ENCODE peak calls at places on chromosome 22, in eight cellular contexts. U is mucosa of descending colon, H is kidney, L is A673, Y is lung, F is adrenal gland, C is mesenchymal stem cell, W is pancreas. R is an unnamed sample. For H3K4me1, the result is how much of the 10 kb centered on the place peaks cover.

GRCh38 chr22:49992921-49993648 is 19.5 kb downstream of the IL17REL start:
- DNase-seq in H (peak), F (peak), Y (no peak), W (peak), U (peak), C (peak), L (peak), R (peak)

GRCh38 chr22:36355362-36355761 is 32.4 kb downstream of the MYH9 start:
- DNase-seq in W (no peak), U (no peak), L (no peak), Y (no peak), C (no peak), H (no peak), F (no peak), R (no peak)

GRCh38 chr22:45511847-45512261 is 9.2 kb downstream of the FBLN1 start:
- DNase-seq in H (peak), L (no peak), Y (no peak), C (peak), F (peak), U (peak), W (peak), R (peak)

GRCh38 chr22:45686004-45686403 is 14.4 kb downstream of the ATXN10 start:
- DNase-seq in L (no peak), F (no peak), Y (no peak), W (no peak), C (peak), H (no peak), U (no peak), R (no peak)

GRCh38 chr22:26416670-26417270 is 12.3 kb upstream of the ASPHD2 start:
- DNase-seq in H (no peak), F (peak), L (peak), W (no peak), U (no peak), C (peak), Y (no peak), R (peak)

GRCh38 chr22:43883012-43883661 is 8.7 kb downstream of the PNPLA5 start:
- DNase-seq in C (peak), L (peak), W (no peak), F (peak), H (peak), Y (no peak), U (peak), R (peak)

GRCh38 chr22:34333285-34333684 is 413.0 kb upstream of the LARGE1 start:
- DNase-seq in Y (no peak), L (no peak), H (no peak), F (no peak), C (no peak), U (no peak), W (no peak), R (no peak)

GRCh38 chr22:38967451-38968450 is 10.3 kb downstream of the APOBEC3A start:
- DNase-seq in C (no peak), L (no peak), H (peak), Y (peak), F (peak), U (peak), W (no peak), R (no peak)

GRCh38 chr22:50183141-50183971 is 2.4 kb upstream of the TRABD start:
- DNase-seq in H (peak), U (peak), Y (no peak), F (no peak), W (peak), C (no peak), L (no peak), R (no peak)

GRCh38 chr22:41449321-41449720 is 2.7 kb upstream of the TOB2 start:
- DNase-seq in Y (no peak), U (peak), W (no peak), C (no peak), H (no peak), L (peak), F (no peak), R (no peak)

GRCh38 chr22:42688241-42688913 is 32.3 kb downstream of the A4GALT start:
- DNase-seq in F (peak), W (no peak), C (peak), L (peak), U (peak), H (peak), Y (peak), R (peak)

GRCh38 chr22:30701872-30702271 is 7.2 kb downstream of the OSBP2 start:
- DNase-seq in W (no peak), F (no peak), H (no peak), Y (no peak), C (no peak), U (no peak), L (no peak), R (no peak)

GRCh38 chr22:33099593-33099992 is 41.4 kb upstream of the SYN3 start:
- DNase-seq in H (no peak), F (no peak), Y (no peak), C (no peak), W (no peak), U (no peak), L (no peak), R (no peak)

GRCh38 chr22:50603511-50604255 is 3.1 kb downstream of the MAPK8IP2 start:
- DNase-seq in H (peak), C (no peak), Y (no peak), W (no peak), F (no peak), L (no peak), U (no peak), R (no peak)

GRCh38 chr22:27561301-27561820 is 240.2 kb downstream of the MN1 start:
- DNase-seq in W (no peak), L (no peak), H (no peak), C (no peak), Y (no peak), F (no peak), U (no peak), R (peak)

GRCh38 chr22:49235463-49236300 is 592.0 kb downstream of the BRD1 start:
- DNase-seq in H (no peak), W (no peak), C (no peak), Y (peak), U (peak), L (no peak), F (no peak), R (no peak)

GRCh38 chr22:34845391-34845790 is 220.6 kb upstream of the ISX start:
- DNase-seq in W (no peak), L (no peak), Y (no peak), F (no peak), C (no peak), H (no peak), U (no peak), R (no peak)

GRCh38 chr22:24848559-24849168 is 42.7 kb downstream of the SGSM1 start:
- DNase-seq in H (no peak), L (no peak), Y (no peak), C (no peak), W (no peak), U (no peak), F (no peak), R (no peak)

GRCh38 chr22:35299217-35299716 is 427 bp upstream of the TOM1 start:
- DNase-seq in H (no peak), C (no peak), L (peak), F (peak), U (no peak), Y (no peak), W (no peak), R (no peak)

GRCh38 chr22:26897384-26897783 is 240.0 kb downstream of the MIAT start:
- DNase-seq in F (no peak), H (no peak), Y (no peak), L (no peak), C (no peak), U (no peak), W (no peak), R (no peak)

DNA sequence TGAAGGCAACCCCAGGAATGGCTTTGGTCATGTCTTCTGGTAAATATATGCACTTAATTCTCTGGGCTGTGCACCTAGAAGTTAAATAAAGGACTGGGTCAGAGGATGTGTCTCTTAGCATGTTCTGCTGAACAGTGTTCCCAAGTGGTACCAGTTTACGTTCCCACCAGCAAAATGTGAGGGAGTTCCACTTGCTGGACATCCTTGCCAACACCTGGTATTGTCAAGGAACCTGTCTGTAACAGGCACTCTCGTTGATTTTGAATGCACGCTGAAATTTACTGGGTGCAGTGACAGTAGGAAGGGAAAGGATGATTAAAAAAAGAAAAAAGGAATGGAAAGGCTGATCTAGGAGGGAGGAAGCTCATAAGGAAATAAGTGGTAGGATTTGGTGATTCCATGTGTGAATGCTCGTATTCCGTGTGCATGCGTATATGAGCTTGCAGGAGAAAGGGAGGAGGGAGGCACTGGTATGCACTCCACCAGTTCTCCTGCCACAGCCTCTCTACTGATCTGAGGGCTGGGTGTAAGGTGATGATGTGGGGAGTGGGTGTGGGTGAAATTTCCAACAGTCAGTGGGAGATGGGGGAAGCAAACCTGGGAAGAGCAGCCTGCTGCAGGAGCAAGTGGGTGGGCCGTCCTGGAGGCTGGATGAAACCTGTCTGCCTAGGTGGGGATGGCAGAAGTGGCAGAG is 14.9 kb downstream of the MED15 start:
- DNase-seq in C (no peak), L (no peak), W (no peak), Y (no peak), H (peak), U (no peak), F (no peak), R (no peak)
- H3K4me1 ChIP-seq in C (under half), L (half or more), W (under half), Y (under half), H (under half), U (under half), F (half or more), R (under half)

DNA sequence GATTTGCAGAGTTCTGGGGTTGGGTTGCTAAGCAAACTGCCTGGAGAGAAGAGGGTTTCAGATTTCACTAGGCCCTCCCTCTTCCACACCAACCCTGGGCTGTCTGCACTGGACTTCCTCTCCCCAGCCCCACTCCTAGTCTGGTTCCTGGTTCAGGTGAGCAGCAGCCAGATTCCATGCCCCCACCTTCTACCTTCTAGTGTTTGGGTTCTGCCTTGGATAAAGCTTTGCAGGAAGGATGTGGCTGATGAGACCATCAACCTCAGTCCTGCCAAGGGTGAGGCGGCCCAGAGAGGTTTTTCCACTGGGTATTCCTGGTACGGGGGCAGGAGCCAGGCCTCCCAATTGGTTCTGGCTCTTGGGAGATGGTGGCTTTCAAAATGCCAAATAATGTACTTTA is 68.3 kb downstream of the BCR start:
- DNase-seq in Y (peak), U (no peak), F (no peak), H (peak), C (no peak), L (no peak), W (no peak), R (peak)
- H3K4me1 ChIP-seq in Y (under half), U (under half), F (under half), H (under half), C (under half), L (under half), W (under half), R (half or more)

GRCh38 chr22:23213581-23214341 is 33.5 kb downstream of the BCR start:
- DNase-seq in L (no peak), C (no peak), F (no peak), W (no peak), U (no peak), H (no peak), Y (no peak), R (no peak)

GRCh38 chr22:23214398-23214797 is 34.1 kb downstream of the BCR start:
- DNase-seq in C (no peak), W (peak), Y (no peak), L (no peak), U (no peak), H (peak), F (no peak), R (no peak)

GRCh38 chr22:23216331-23217170 is 36.2 kb downstream of the BCR start:
- DNase-seq in H (peak), L (no peak), W (peak), Y (no peak), F (no peak), U (no peak), C (no peak), R (no peak)

GRCh38 chr22:23217171-23218052 is 37.1 kb downstream of the BCR start:
- DNase-seq in Y (no peak), L (no peak), U (no peak), H (peak), C (peak), W (peak), F (peak), R (no peak)

DNA sequence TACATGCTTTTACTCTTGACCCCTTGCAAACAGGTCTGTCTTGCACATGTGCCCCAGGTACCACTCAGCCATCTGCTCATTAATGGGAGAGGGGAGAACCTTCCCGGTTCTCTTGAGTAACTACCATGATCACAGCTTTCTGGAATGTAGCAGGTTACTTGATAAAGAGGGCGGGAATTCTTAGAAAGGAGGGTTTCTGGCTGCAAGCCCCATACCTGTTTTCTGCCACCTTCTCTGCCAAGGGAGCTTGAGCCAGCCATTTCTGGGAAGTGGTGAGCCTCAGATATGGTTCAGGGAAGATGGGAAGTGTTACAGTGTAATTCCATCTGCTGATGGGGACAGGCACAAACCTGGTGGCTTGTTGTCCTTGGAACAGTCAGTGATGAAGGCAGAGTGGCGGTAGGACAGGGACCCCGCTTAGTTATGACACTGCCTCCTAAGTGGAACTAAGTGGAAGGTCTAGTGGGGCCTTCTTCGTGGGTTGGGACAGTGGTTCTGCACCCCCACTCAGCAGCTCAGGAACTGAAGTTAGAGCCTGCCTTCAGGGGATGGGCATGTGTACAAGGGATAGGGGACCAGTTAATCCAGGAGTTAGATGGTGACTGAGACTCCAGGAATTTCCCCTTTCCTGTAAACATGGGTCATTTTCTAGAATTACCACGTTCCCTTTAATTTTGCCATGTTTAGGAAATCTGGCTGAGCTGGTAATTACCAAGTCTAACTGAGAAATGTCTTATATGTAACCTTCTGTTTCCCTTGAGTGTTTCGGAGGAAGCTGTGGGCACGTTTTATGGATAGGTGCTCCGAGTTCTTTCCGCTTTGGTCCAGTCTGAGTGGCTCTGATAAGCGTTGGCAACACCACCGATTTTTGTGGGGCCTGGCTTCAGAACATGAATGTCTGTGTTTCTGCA is 35.2 kb downstream of the BCR start:
- DNase-seq in W (peak), C (no peak), H (peak), F (no peak), U (no peak), L (peak), Y (peak), R (no peak)
- H3K4me1 ChIP-seq in W (under half), C (under half), H (half or more), F (half or more), U (under half), L (under half), Y (under half), R (under half)

DNA sequence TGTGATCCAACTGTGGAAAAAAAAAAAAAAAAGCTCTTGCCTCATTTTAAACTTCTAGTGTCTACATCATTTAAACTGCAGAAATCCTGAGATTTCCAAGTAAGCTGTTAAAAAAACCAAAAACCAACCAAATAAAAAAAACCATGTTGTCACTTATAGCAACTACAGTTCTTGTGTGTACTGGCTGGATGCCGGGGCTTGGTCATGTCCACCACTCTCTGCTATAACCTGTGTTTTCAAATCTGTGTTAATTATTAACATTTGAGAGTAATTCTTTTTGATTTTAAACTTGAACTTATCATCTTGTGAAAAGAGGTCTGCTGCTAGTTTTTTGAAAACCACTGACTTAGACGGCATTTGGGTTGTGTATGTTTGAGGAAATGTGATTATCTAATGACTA is 32.2 kb upstream of the BID start:
- DNase-seq in W (no peak), C (no peak), H (no peak), U (no peak), Y (no peak), F (no peak), L (no peak), R (no peak)
- H3K4me1 ChIP-seq in W (under half), C (under half), H (under half), U (under half), Y (under half), F (under half), L (under half), R (under half)

GRCh38 chr22:47420211-47420610 is 657.8 kb downstream of the TBC1D22A start:
- DNase-seq in W (no peak), Y (no peak), U (no peak), F (no peak), L (no peak), C (no peak), H (no peak), R (no peak)
- H3K4me1 ChIP-seq in W (under half), Y (under half), U (under half), F (under half), L (under half), C (under half), H (under half), R (under half)

GRCh38 chr22:28904211-28904808 is 20.9 kb downstream of the ZNRF3 start:
- DNase-seq in C (peak), F (no peak), Y (no peak), W (no peak), U (no peak), H (no peak), L (peak), R (no peak)

GRCh38 chr22:28902490-28902889 is 19.1 kb downstream of the ZNRF3 start:
- DNase-seq in L (no peak), U (no peak), W (no peak), H (no peak), C (no peak), Y (no peak), F (no peak), R (no peak)

GRCh38 chr22:28903719-28904118 is 20.3 kb downstream of the ZNRF3 start:
- DNase-seq in Y (no peak), F (peak), L (no peak), W (no peak), C (no peak), U (no peak), H (no peak), R (no peak)

GRCh38 chr22:28905433-28905832 is 22.1 kb downstream of the ZNRF3 start:
- DNase-seq in H (no peak), W (no peak), C (no peak), U (no peak), F (no peak), Y (no peak), L (no peak), R (no peak)

DNA sequence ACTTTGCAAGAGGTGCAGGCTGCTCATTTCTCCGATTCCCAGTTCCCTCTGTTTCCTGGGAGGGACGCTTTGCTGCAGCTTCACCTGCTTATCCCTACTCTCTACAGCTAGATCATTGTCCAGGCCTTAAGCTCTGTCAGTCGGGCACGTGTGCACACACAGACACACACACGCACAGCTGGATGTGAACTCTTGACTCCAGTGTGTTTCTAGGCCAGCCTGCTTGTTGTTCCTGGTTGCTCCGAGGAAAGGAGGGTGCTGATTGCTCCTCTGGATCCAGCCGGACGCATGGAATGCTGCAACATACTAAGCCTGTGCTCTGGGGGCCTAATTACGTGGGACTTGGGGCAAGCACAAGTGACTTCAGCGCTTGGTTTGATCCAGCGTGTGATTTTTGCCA is 19.7 kb downstream of the ZNRF3 start:
- DNase-seq in C (no peak), F (no peak), W (no peak), L (no peak), U (no peak), H (no peak), Y (no peak), R (no peak)
- H3K4me1 ChIP-seq in C (under half), F (half or more), W (under half), L (under half), U (under half), H (under half), Y (under half), R (under half)

DNA sequence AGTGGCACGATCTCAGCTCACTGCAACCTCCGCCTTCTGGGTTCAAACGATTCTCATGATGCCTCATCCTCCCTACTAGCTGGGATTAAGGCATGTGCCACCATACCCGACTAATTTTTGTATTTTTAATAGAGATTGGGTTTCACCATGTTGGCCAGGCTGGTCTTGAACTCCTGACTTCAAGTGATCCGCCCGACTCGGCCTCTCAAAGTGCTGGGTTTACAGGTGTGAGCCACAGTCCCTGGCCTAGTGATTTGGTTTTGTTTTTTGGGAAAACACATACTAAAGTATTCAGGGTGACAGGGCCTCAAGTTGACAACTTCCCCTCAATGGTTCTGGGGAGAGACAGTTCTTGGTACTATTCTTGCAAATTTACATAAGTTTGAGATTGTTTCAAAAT is 22.1 kb downstream of the TNRC6B start:
- DNase-seq in Y (no peak), L (no peak), F (no peak), U (no peak), H (no peak), C (no peak), W (no peak), R (no peak)
- H3K4me1 ChIP-seq in Y (under half), L (under half), F (under half), U (under half), H (under half), C (under half), W (under half), R (under half)

DNA sequence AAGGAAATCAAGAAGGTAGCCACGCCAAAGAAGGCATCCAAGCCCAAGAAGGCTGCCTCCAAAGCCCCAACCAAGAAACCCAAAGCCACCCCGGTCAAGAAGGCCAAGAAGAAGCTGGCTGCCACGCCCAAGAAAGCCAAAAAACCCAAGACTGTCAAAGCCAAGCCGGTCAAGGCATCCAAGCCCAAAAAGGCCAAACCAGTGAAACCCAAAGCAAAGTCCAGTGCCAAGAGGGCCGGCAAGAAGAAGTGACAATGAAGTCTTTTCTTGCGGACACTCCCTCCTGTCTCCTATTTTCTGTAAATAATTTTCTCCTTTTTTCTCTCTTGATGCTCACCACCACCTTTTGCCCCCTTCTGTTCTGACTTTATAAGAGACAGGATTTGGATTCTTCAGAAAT is 1.9 kb upstream of the GCAT start:
- DNase-seq in H (no peak), C (no peak), Y (no peak), W (no peak), F (no peak), U (no peak), L (no peak), R (no peak)
- H3K4me1 ChIP-seq in H (under half), C (under half), Y (under half), W (under half), F (half or more), U (under half), L (under half), R (under half)